ENCODE peak calls at places on chromosomes 13 and 19, in four cellular contexts. One of them, this sample, is unnamed.

GRCh38 chr19:34502582-34503545 is 21.3 kb downstream of the WTIP start:
- DNase-seq in H1: no peak
- DNase-seq in GM23338: no peak
- DNase-seq in PC-3: no peak
- DNase-seq in this sample: peak; percentile 78

GRCh38 chr13:25901460-25902376 is 150.1 kb downstream of the SHISA2 start:
- DNase-seq in H1: no peak
- DNase-seq in GM23338: no peak
- DNase-seq in PC-3: peak; percentile 96
- DNase-seq in this sample: no peak

GRCh38 chr19:50290011-50290410 is 39.2 kb downstream of the KCNC3 start:
- DNase-seq in GM23338: peak; percentile 70
- DNase-seq in H1: no peak
- DNase-seq in PC-3: no peak
- DNase-seq in this sample: no peak

GRCh38 chr19:40549007-40549708 is 27.5 kb upstream of the SHKBP1 start:
- DNase-seq in PC-3: peak; percentile 68
- DNase-seq in GM23338: peak; percentile 96
- DNase-seq in H1: peak; percentile 73
- DNase-seq in this sample: peak; percentile 91

GRCh38 chr13:36919833-36920611 is at the start of gene SMAD9:
- DNase-seq in H1: no peak
- DNase-seq in PC-3: peak; percentile 48
- DNase-seq in GM23338: peak; percentile 78
- DNase-seq in this sample: peak; percentile 95

GRCh38 chr19:12543855-12544254 is 7.4 kb downstream of the ZNF564 start:
- DNase-seq in H1: no peak
- DNase-seq in PC-3: no peak
- DNase-seq in GM23338: no peak
- DNase-seq in this sample: no peak

GRCh38 chr13:50518791-50519201 is 324.7 kb downstream of the DLEU7 start:
- DNase-seq in PC-3: no peak
- DNase-seq in GM23338: no peak
- DNase-seq in H1: no peak
- DNase-seq in this sample: no peak

GRCh38 chr13:40438999-40439797 is 227.2 kb downstream of the FOXO1 start:
- DNase-seq in GM23338: no peak
- DNase-seq in H1: no peak
- DNase-seq in PC-3: no peak
- DNase-seq in this sample: peak; percentile 78

GRCh38 chr19:45195764-45196163 is 17.2 kb downstream of the BLOC1S3 start:
- DNase-seq in GM23338: no peak
- DNase-seq in PC-3: peak; percentile 76
- DNase-seq in H1: no peak
- DNase-seq in this sample: peak; percentile 37

GRCh38 chr13:48655291-48655690 is 1.6 kb downstream of the CYSLTR2 start:
- DNase-seq in GM23338: no peak
- DNase-seq in PC-3: no peak
- DNase-seq in H1: no peak
- DNase-seq in this sample: no peak

GRCh38 chr13:79457948-79458347 is 23.0 kb upstream of the NDFIP2 start:
- DNase-seq in PC-3: peak; percentile 48
- DNase-seq in H1: no peak
- DNase-seq in GM23338: no peak
- DNase-seq in this sample: peak; percentile 34

GRCh38 chr19:56633021-56633420 is 9.9 kb upstream of the SMIM17 start:
- DNase-seq in H1: no peak
- DNase-seq in GM23338: no peak
- DNase-seq in PC-3: no peak
- DNase-seq in this sample: no peak

GRCh38 chr19:42022616-42023015 is 28.6 kb upstream of the ATP1A3 start:
- DNase-seq in H1: no peak
- DNase-seq in GM23338: no peak
- DNase-seq in PC-3: no peak
- DNase-seq in this sample: peak; percentile 78

GRCh38 chr19:20661150-20661819 is at the start of gene ZNF626:
- DNase-seq in PC-3: peak; percentile 10
- DNase-seq in GM23338: peak; percentile 100
- DNase-seq in H1: peak; percentile 91
- DNase-seq in this sample: peak; percentile 96

GRCh38 chr13:45670481-45670880 is 31.6 kb upstream of the CBY2 start:
- DNase-seq in H1: no peak
- DNase-seq in GM23338: no peak
- DNase-seq in PC-3: no peak
- DNase-seq in this sample: no peak

GRCh38 chr19:4345656-4346383 is 2.5 kb downstream of the MPND start:
- DNase-seq in GM23338: no peak
- DNase-seq in PC-3: no peak
- DNase-seq in H1: no peak
- DNase-seq in this sample: no peak

GRCh38 chr13:79194272-79194671 is 211.8 kb downstream of the RBM26 start:
- DNase-seq in PC-3: no peak
- DNase-seq in GM23338: no peak
- DNase-seq in H1: no peak
- DNase-seq in this sample: no peak

GRCh38 chr13:27578121-27579030 is 42.0 kb downstream of the LNX2 start:
- DNase-seq in H1: no peak
- DNase-seq in GM23338: peak; percentile 22
- DNase-seq in PC-3: peak; percentile 78
- DNase-seq in this sample: peak; percentile 75

GRCh38 chr19:15101479-15102082 is 5.6 kb upstream of the SYDE1 start:
- DNase-seq in GM23338: peak; percentile 82
- DNase-seq in H1: no peak
- DNase-seq in PC-3: peak; percentile 62
- DNase-seq in this sample: peak; percentile 64

GRCh38 chr19:12665646-12666304 is 767 bp downstream of the MAN2B1 start:
- DNase-seq in GM23338: no peak
- DNase-seq in H1: no peak
- DNase-seq in PC-3: no peak
- DNase-seq in this sample: peak; percentile 86

GRCh38 chr19:42203700-42204099 is 13.8 kb downstream of the DEDD2 start:
- DNase-seq in GM23338: no peak
- DNase-seq in H1: no peak
- DNase-seq in PC-3: no peak
- DNase-seq in this sample: peak; percentile 77

GRCh38 chr13:88417801-88418200 is 746.6 kb downstream of the SLITRK5 start:
- DNase-seq in PC-3: no peak
- DNase-seq in GM23338: no peak
- DNase-seq in H1: no peak
- DNase-seq in this sample: no peak

GRCh38 chr13:94343243-94343585 is 136.3 kb downstream of the DCT start:
- DNase-seq in PC-3: no peak
- DNase-seq in H1: no peak
- DNase-seq in GM23338: no peak
- DNase-seq in this sample: peak; percentile 49

GRCh38 chr19:28829762-28830161 is 383.2 kb downstream of the UQCRFS1 start:
- DNase-seq in H1: no peak
- DNase-seq in GM23338: no peak
- DNase-seq in PC-3: no peak
- DNase-seq in this sample: no peak

GRCh38 chr19:39592381-39592780 is 9.9 kb upstream of the LGALS13 start:
- DNase-seq in H1: no peak
- DNase-seq in PC-3: no peak
- DNase-seq in GM23338: no peak
- DNase-seq in this sample: no peak

DNA sequence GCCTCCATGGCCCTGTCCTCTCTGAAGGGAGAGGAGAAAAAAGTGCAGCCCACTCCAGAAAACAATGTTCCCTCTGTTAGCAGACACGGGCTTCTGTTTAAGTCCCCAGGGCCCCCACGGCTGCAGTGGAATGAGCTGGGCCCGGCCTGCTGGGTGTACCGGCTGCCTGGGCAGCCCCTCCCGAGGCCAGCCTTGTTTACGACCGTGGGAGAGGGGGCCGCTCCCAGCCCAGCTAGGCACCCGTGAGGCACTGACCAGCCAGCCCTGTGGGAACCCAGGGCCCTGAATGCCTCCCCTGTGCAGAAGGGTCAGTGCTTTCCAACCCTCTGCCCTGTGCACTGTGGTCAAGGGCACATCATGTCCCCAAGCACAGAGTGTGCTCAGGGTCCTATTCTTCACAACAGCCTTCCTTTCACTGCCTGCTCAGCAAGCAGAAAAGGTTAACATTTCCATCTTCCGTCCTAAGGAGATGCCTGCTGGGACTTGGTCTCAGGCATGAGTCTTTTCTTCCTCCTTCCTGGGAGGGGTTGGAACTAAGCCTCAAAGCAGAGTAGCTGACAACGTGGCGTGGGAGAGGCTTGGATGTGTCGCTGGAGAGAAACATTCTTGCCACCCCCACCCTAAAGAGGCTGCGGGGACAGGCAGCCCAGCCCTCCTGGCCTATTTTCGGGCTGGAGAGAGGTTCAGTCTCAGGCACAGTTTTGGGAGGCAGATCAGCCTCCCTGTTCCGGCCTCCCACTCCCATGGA is 90.1 kb downstream of the RGCC start:
- DNase-seq in GM23338: no peak
- DNase-seq in H1: no peak
- DNase-seq in PC-3: no peak
- DNase-seq in this sample: no peak
- H2AFZ ChIP-seq in GM23338: peak overlapping the region; percentile 43
- H2AFZ ChIP-seq in H1: peak overlapping the region; percentile 96
- H2AFZ ChIP-seq in PC-3: no peak overlapping the region
- H2AFZ ChIP-seq in this sample: peak overlapping the region; percentile 74

GRCh38 chr19:10870955-10871603 is at the start of gene CARM1:
- DNase-seq in H1: no peak
- DNase-seq in GM23338: peak; percentile 96
- DNase-seq in PC-3: peak; percentile 99
- DNase-seq in this sample: peak; percentile 100
- H3K4me1 ChIP-seq in H1: no peaks in the 10 kb centered on the region
- H3K4me1 ChIP-seq in GM23338: peaks cover 21% of the 10 kb centered on the region
- H3K4me1 ChIP-seq in PC-3: peaks cover 4% of the 10 kb centered on the region
- H3K4me1 ChIP-seq in this sample: peaks cover 12% of the 10 kb centered on the region

GRCh38 chr13:32285633-32285965 is 29.6 kb downstream of the ZAR1L start:
- DNase-seq in H1: no peak
- DNase-seq in GM23338: no peak
- DNase-seq in PC-3: peak; percentile 9
- DNase-seq in this sample: no peak

GRCh38 chr13:32282096-32282711 is 33.0 kb downstream of the ZAR1L start:
- DNase-seq in H1: no peak
- DNase-seq in GM23338: no peak
- DNase-seq in PC-3: no peak
- DNase-seq in this sample: no peak

GRCh38 chr13:32281083-32281482 is 34.1 kb downstream of the ZAR1L start:
- DNase-seq in H1: no peak
- DNase-seq in PC-3: no peak
- DNase-seq in GM23338: no peak
- DNase-seq in this sample: no peak

DNA sequence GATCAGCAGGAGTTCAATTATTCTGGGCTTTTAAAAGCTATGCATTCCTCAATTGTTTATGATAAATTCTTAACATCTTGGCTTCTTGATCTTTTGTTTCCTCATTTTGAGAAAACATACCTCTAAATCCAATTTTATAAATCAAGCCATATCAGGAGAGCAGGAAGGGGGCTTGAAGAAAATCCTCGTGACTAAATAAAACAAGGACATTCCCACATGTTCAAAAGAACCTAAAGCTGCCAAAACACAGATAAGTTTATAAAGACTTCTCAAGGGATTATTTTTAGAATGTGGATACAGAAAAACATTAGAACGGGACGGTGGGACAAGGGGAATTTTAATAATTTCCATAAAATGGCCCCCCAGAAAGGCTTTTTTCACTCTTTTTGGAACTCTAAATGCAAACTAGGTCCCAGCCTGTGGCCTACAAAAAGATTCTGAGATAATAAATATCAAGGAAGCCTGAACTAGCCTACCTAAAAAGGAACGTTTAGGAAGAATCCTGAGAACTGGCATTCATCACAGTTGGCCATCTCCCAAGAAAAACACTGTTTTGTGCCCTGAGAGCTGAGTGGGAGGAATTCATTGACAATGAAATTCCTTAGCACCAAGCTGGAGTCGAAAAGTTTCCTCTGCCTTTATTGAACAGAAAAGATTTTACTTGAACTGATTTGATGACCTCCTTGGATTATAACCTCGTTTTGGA is 30.1 kb downstream of the ZAR1L start:
- DNase-seq in GM23338: no peak
- DNase-seq in H1: no peak
- DNase-seq in PC-3: peak; percentile 82
- DNase-seq in this sample: peak; percentile 56
- H2AFZ ChIP-seq in GM23338: no peak overlapping the region
- H2AFZ ChIP-seq in H1: no peak overlapping the region
- H2AFZ ChIP-seq in PC-3: peak overlapping the region; percentile 69
- H2AFZ ChIP-seq in this sample: peak overlapping the region; percentile 48

GRCh38 chr19:17215125-17215971 is at the start of gene USE1:
- DNase-seq in GM23338: peak; percentile 98
- DNase-seq in PC-3: peak; percentile 90
- DNase-seq in H1: peak; percentile 80
- DNase-seq in this sample: peak; percentile 99
- H3K4me1 ChIP-seq in GM23338: no peaks in the 10 kb centered on the region
- H3K4me1 ChIP-seq in PC-3: peaks cover 21% of the 10 kb centered on the region
- H3K4me1 ChIP-seq in H1: no peaks in the 10 kb centered on the region
- H3K4me1 ChIP-seq in this sample: peaks cover 14% of the 10 kb centered on the region

DNA sequence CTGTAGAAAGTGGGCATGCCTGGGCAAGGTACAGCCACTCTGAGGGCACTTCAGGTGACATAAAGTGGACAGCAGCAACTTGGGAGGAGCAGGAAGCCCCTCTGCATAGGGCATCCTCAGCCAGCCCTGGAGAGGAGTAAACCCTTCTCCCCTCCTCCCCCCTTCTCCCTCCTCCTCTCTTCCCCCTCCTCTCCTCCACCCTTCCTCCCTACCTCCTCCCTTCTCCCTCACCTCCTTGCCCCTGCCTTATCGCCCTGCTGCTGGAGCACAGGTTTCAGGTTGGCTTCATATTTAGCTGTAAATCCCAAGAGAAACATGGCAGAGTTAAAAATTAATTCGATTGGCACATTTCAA is 30.5 kb upstream of the ATP12A start:
- DNase-seq in PC-3: no peak
- DNase-seq in GM23338: no peak
- DNase-seq in H1: no peak
- DNase-seq in this sample: no peak
- H2AFZ ChIP-seq in PC-3: no peak overlapping the region
- H2AFZ ChIP-seq in GM23338: peak overlapping the region; percentile 95
- H2AFZ ChIP-seq in H1: peak overlapping the region; percentile 93
- H2AFZ ChIP-seq in this sample: no peak overlapping the region

This sample was measured in osteoblast.